ENCODE peak calls at places on chromosomes 4 and X, in ten cellular contexts. T is foreskin fibroblast; K is M059J; R is stimulated activated CD4-positive, alpha-beta T cell treated with anti-CD3 and anti-CD28 coated beads, TNF-alpha, amount 100 ng/mL, for 4 hours; B is AG04450; O is NCI-H2081; F is aorta; I is AG09309; G is BE2C; J is GM12891. V is an unnamed sample.

GRCh38 chr4:39792128-39792527 is 94.2 kb downstream of the UBE2K start:
- DNase-seq in B (no peak), O (no peak), T (no peak), J (no peak), I (no peak), K (no peak), F (no peak), G (no peak), R (no peak), V (no peak)

GRCh38 chr4:4461850-4462249 is 74.9 kb downstream of the NSG1 start:
- DNase-seq in K (no peak), G (peak; percentile 51), I (no peak), R (no peak), T (no peak), F (no peak), J (no peak), O (no peak), B (no peak), V (no peak)

GRCh38 chr4:73836373-73837269 is at the start of gene CXCL6:
- DNase-seq in I (no peak), O (no peak), F (peak; percentile 82), T (peak; percentile 66), R (no peak), G (peak; percentile 7), J (no peak), B (no peak), K (peak; percentile 26), V (peak; percentile 83)

GRCh38 chr4:178784491-178784890 is 1342.3 kb upstream of the AGA start:
- DNase-seq in B (no peak), I (no peak), T (no peak), K (peak; percentile 4), F (no peak), G (no peak), R (no peak), O (no peak), J (no peak), V (no peak)

GRCh38 chr4:129218355-129218754 is 122.4 kb downstream of the C4orf33 start:
- DNase-seq in T (no peak), R (no peak), G (peak; percentile 63), K (peak; percentile 17), J (no peak), B (no peak), F (no peak), I (no peak), O (peak; percentile 43), V (no peak)

GRCh38 chr4:100688368-100688767 is 170.5 kb upstream of the EMCN start:
- DNase-seq in R (no peak), O (no peak), J (no peak), K (no peak), T (no peak), G (no peak), B (no peak), I (no peak), F (no peak), V (no peak)

GRCh38 chrX:136162827-136163427 is 15.6 kb downstream of the FHL1 start:
- DNase-seq in T (peak; percentile 74), I (no peak), G (peak; percentile 52), R (no peak), K (peak; percentile 75), O (no peak), B (no peak), J (no peak), F (peak; percentile 82), V (peak; percentile 89)

GRCh38 chr4:153333874-153334273 is 10.6 kb upstream of the MND1 start:
- DNase-seq in B (no peak), F (no peak), O (no peak), R (no peak), I (no peak), J (no peak), K (no peak), G (no peak), T (peak; percentile 19), V (no peak)

GRCh38 chr4:7964890-7965662 is 25.4 kb upstream of the AFAP1 start:
- DNase-seq in R (no peak), J (no peak), O (no peak), B (no peak), I (no peak), K (no peak), G (no peak), F (no peak), T (peak; percentile 43), V (no peak)

GRCh38 chr4:99612281-99612680 is 37.7 kb downstream of the MTTP start:
- DNase-seq in K (peak; percentile 5), F (no peak), O (no peak), J (no peak), R (no peak), T (no peak), G (no peak), I (no peak), B (no peak), V (no peak)

GRCh38 chr4:6331018-6331417 is 61.4 kb downstream of the WFS1 start:
- DNase-seq in O (no peak), I (no peak), F (no peak), J (no peak), K (peak; percentile 24), R (no peak), B (no peak), T (peak; percentile 27), G (peak; percentile 43), V (no peak)

GRCh38 chr4:2689114-2689513 is 67.0 kb downstream of the TNIP2 start:
- DNase-seq in J (no peak), K (no peak), B (no peak), I (no peak), T (peak; percentile 51), G (no peak), O (no peak), F (no peak), R (no peak), V (no peak)

GRCh38 chrX:9327747-9328145 is 137.1 kb upstream of the TBL1X start:
- DNase-seq in O (no peak), R (no peak), G (no peak), F (no peak), K (peak; percentile 93), J (no peak), T (peak; percentile 71), B (no peak), I (peak; percentile 69), V (no peak)

GRCh38 chr4:71616168-71616811 is 167.6 kb downstream of the GC start:
- DNase-seq in T (no peak), O (no peak), B (no peak), R (no peak), G (no peak), J (no peak), F (no peak), K (no peak), I (no peak), V (no peak)

GRCh38 chr4:155489261-155489660 is 112.5 kb upstream of the MAP9 start:
- DNase-seq in J (no peak), R (no peak), G (no peak), B (no peak), I (no peak), T (no peak), O (no peak), F (no peak), K (no peak), V (no peak)

GRCh38 chr4:39621582-39621981 is 17.1 kb downstream of the SMIM14 start:
- DNase-seq in I (no peak), T (peak; percentile 92), K (peak; percentile 91), J (no peak), R (no peak), B (no peak), G (peak; percentile 46), O (no peak), F (no peak), V (no peak)

GRCh38 chr4:185096032-185096653 is 46.9 kb upstream of the SLC25A4 start:
- DNase-seq in G (peak; percentile 61), T (peak; percentile 65), K (peak; percentile 35), R (no peak), F (no peak), I (peak; percentile 5), J (no peak), B (no peak), O (peak; percentile 21), V (no peak)

GRCh38 chr4:41161355-41161754 is 53.0 kb downstream of the APBB2 start:
- DNase-seq in O (no peak), J (no peak), F (no peak), T (no peak), K (no peak), G (no peak), R (no peak), I (no peak), B (no peak), V (no peak)

GRCh38 chr4:123833156-123833555 is 436.6 kb downstream of the SPRY1 start:
- DNase-seq in B (peak; percentile 67), J (no peak), T (no peak), F (no peak), O (no peak), R (no peak), I (no peak), G (no peak), K (peak; percentile 38), V (no peak)

GRCh38 chr4:114077610-114078009 is 98.2 kb upstream of the ARSJ start:
- DNase-seq in T (peak; percentile 94), G (no peak), B (peak; percentile 59), K (peak; percentile 92), R (no peak), O (no peak), J (no peak), I (peak; percentile 78), F (no peak), V (no peak)

GRCh38 chr4:21202959-21203358 is 502.7 kb downstream of the PACRGL start:
- DNase-seq in B (no peak), K (no peak), O (no peak), I (no peak), F (no peak), T (no peak), G (no peak), R (no peak), J (no peak), V (no peak)

GRCh38 chr4:95701500-95701899 is 138.4 kb upstream of the PDHA2 start:
- DNase-seq in B (no peak), I (no peak), K (peak; percentile 47), G (no peak), T (no peak), O (no peak), F (no peak), J (no peak), R (no peak), V (no peak)

GRCh38 chr4:109708990-109709389 is 5.7 kb upstream of the CASP6 start:
- DNase-seq in K (no peak), T (no peak), G (no peak), I (no peak), J (no peak), B (no peak), O (no peak), R (no peak), F (no peak), V (no peak)

GRCh38 chr4:1326751-1327525 is 20.1 kb upstream of the UVSSA start:
- DNase-seq in I (no peak), R (no peak), T (no peak), F (peak; percentile 70), G (no peak), J (no peak), O (no peak), B (no peak), K (no peak), V (peak; percentile 78)

GRCh38 chr4:2246384-2247127 is 4.6 kb upstream of the HAUS3 start:
- DNase-seq in R (no peak), B (no peak), I (no peak), O (no peak), T (no peak), K (no peak), F (no peak), G (peak; percentile 4), J (no peak), V (peak; percentile 74)

GRCh38 chr4:73451978-73452747 is 16.1 kb downstream of the AFP start:
- DNase-seq in T (peak; percentile 52), G (no peak), J (no peak), I (no peak), K (no peak), R (no peak), F (no peak), B (no peak), O (no peak), V (no peak)

GRCh38 chr4:135718019-135718418 is 1516.4 kb upstream of the PABPC4L start:
- DNase-seq in R (no peak), T (no peak), O (no peak), I (no peak), K (no peak), F (no peak), G (no peak), J (no peak), B (no peak), V (no peak)

GRCh38 chr4:103892616-103893015 is 172.8 kb upstream of the TACR3 start:
- DNase-seq in F (no peak), R (no peak), I (no peak), J (no peak), G (no peak), B (no peak), T (peak; percentile 45), O (no peak), K (no peak), V (no peak)

V was measured in posterior vena cava.